ENCODE peak calls at places on chromosome 20, in nine cellular contexts. U, M, Z, V, G, O, P, W and X are unnamed samples.

GRCh38 chr20:36543187-36544133 is 2.1 kb downstream of the MYL9 start:
- DNase-seq in U (no peak), M (no peak), Z (peak), V (no peak), G (peak), O (no peak), P (no peak), W (peak), X (no peak)

GRCh38 chr20:20567712-20568111 is 144.7 kb downstream of the RALGAPA2 start:
- DNase-seq in U (no peak), M (no peak), Z (no peak), V (no peak), G (no peak), O (no peak), P (no peak), W (no peak), X (no peak)

GRCh38 chr20:32909896-32910571 is 51.3 kb downstream of the EFCAB8 start:
- DNase-seq in U (no peak), M (no peak), Z (no peak), V (no peak), G (no peak), O (no peak), P (no peak), W (no peak), X (no peak)

GRCh38 chr20:10673831-10674683 is at the start of gene JAG1:
- DNase-seq in U (peak), M (peak), Z (peak), V (peak), G (peak), O (peak), P (peak), W (peak), X (peak)

GRCh38 chr20:58714340-58714922 is 21.8 kb downstream of the NPEPL1 start:
- DNase-seq in U (peak), M (no peak), Z (no peak), V (peak), G (no peak), O (no peak), P (no peak), W (peak), X (no peak)

GRCh38 chr20:64101731-64102621 is 5.4 kb downstream of the NPBWR2 start:
- DNase-seq in U (peak), M (peak), Z (no peak), V (peak), G (no peak), O (no peak), P (peak), W (peak), X (no peak)

GRCh38 chr20:60037120-60037499 is 78.9 kb downstream of the CDH26 start:
- DNase-seq in U (no peak), M (no peak), Z (no peak), V (no peak), G (no peak), O (no peak), P (no peak), W (no peak), X (no peak)

GRCh38 chr20:52105045-52105572 is 86.5 kb downstream of the ZFP64 start:
- DNase-seq in U (peak), M (peak), Z (no peak), V (peak), G (peak), O (no peak), P (peak), W (no peak), X (no peak)

GRCh38 chr20:49887251-49887827 is 28.0 kb downstream of the SPATA2 start:
- DNase-seq in U (no peak), M (no peak), Z (no peak), V (no peak), G (no peak), O (no peak), P (no peak), W (no peak), X (no peak)